ENCODE peak calls at places on chromosomes 6 and 20, in nine cellular contexts. S is heart right ventricle, F is IMR-90, P is neural crest cell, E is fibroblast of lung, T is esophagus muscularis mucosa, K is foreskin fibroblast, Y is cardiac fibroblast, O is heart left ventricle. U is an unnamed sample.

GRCh38 chr20:16538779-16539178 is 34.5 kb downstream of the KIF16B start:
- DNase-seq in S (no peak), F (no peak), P (no peak), E (no peak), T (no peak), K (no peak), Y (no peak), O (no peak), U (no peak)

GRCh38 chr6:80214436-80215022 is 108.1 kb downstream of the BCKDHB start:
- DNase-seq in S (peak; percentile 37), F (peak; percentile 70), P (no peak), E (peak; percentile 76), T (no peak), K (peak; percentile 80), Y (peak; percentile 76), O (peak; percentile 31), U (peak; percentile 57)

GRCh38 chr6:149918151-149918905 is 4.6 kb downstream of the RAET1G start:
- DNase-seq in S (peak; percentile 2), F (no peak), P (no peak), E (no peak), T (no peak), K (no peak), Y (no peak), O (no peak), U (no peak)

GRCh38 chr20:4064118-4064962 is 49.0 kb upstream of the RNF24 start:
- DNase-seq in S (peak; percentile 94), F (peak; percentile 93), P (no peak), E (peak; percentile 97), T (peak; percentile 96), K (peak; percentile 99), Y (peak; percentile 97), O (peak; percentile 95), U (peak; percentile 90)

GRCh38 chr20:37194616-37195015 is 15.3 kb upstream of the MROH8 start:
- DNase-seq in S (no peak), F (no peak), P (no peak), E (no peak), T (no peak), K (no peak), Y (no peak), O (no peak), U (no peak)

GRCh38 chr20:1971893-1972586 is 21.8 kb downstream of the PDYN start:
- DNase-seq in S (no peak), F (no peak), P (no peak), E (no peak), T (no peak), K (no peak), Y (no peak), O (no peak), U (no peak)

GRCh38 chr6:158206740-158207451 is 38.7 kb downstream of the GTF2H5 start:
- DNase-seq in S (no peak), F (no peak), P (no peak), E (no peak), T (no peak), K (no peak), Y (no peak), O (no peak), U (no peak)

GRCh38 chr6:87848616-87849015 is 146.6 kb upstream of the AKIRIN2 start:
- DNase-seq in S (peak; percentile 17), F (no peak), P (no peak), E (no peak), T (no peak), K (no peak), Y (peak; percentile 20), O (no peak), U (no peak)

GRCh38 chr20:32365560-32365959 is 7.4 kb downstream of the ASXL1 start:
- DNase-seq in S (no peak), F (no peak), P (no peak), E (no peak), T (no peak), K (no peak), Y (no peak), O (no peak), U (no peak)

GRCh38 chr6:159044899-159045727 is at the start of gene TAGAP:
- DNase-seq in S (peak; percentile 55), F (peak; percentile 2), P (no peak), E (no peak), T (peak; percentile 92), K (peak; percentile 55), Y (no peak), O (peak; percentile 64), U (no peak)

GRCh38 chr6:106128981-106129761 is 43.0 kb downstream of the PRDM1 start:
- DNase-seq in S (no peak), F (peak; percentile 84), P (no peak), E (peak; percentile 76), T (no peak), K (peak; percentile 61), Y (peak; percentile 70), O (no peak), U (peak; percentile 97)

GRCh38 chr6:15062311-15063252 is 183.3 kb upstream of the JARID2 start:
- DNase-seq in S (peak; percentile 28), F (peak; percentile 99), P (no peak), E (peak; percentile 72), T (no peak), K (peak; percentile 45), Y (peak; percentile 92), O (no peak), U (peak; percentile 94)

GRCh38 chr6:52077961-52078613 is 9.3 kb downstream of the PKHD1 start:
- DNase-seq in S (no peak), F (no peak), P (no peak), E (no peak), T (no peak), K (no peak), Y (no peak), O (no peak), U (no peak)

GRCh38 chr6:3414704-3415453 is 42.0 kb downstream of the SLC22A23 start:
- DNase-seq in S (no peak), F (peak; percentile 75), P (no peak), E (no peak), T (no peak), K (no peak), Y (peak; percentile 40), O (no peak), U (no peak)

GRCh38 chr6:36840471-36841461 is 1.5 kb upstream of the CPNE5 start:
- DNase-seq in S (no peak), F (no peak), P (no peak), E (no peak), T (no peak), K (peak; percentile 47), Y (peak; percentile 27), O (peak; percentile 62), U (no peak)

DNA sequence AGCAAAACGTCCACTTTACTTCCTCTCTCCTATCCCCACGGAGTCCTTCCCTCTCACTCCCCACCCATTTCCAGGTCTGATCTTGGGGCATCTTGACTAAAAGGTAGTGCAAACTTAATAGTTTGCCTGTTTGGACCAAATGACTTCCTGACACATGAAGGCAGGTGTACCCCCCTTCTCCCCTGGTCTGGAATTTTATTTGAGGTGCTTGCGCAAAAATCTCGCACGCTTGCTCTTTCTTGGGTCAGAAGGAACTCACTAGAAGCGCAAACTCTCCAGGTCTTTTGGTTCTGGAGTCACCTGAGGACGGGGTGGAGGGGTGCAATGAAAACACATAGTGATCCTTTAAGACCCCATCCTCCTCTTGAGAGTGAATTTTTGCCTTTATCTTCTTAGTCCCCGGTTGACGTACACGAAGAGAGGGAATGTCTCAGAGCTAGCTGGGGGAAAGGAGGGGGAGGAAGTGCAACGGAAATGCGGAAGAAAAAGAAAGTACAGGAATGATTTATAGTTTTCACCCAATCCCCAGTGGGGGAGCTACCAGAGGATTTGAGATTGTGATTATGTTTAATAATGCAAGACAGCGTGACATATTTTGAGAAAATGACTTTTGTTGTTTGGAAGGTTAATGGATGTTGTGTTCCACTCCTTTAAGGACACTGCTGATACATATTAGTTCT is 4.9 kb downstream of the ADGRB3 start:
- DNase-seq in S (no peak), F (no peak), P (no peak), E (peak; percentile 13), T (no peak), K (peak; percentile 11), Y (peak; percentile 48), O (no peak), U (no peak)
- TF ChIP-seq CTCF in S (no peak), F (no peak), P (no peak), E (no peak), T (no peak), K (no peak), Y (peak; percentile 8), O (no peak), U (no peak)

GRCh38 chr6:103672169-103672568 is 1187.5 kb downstream of the HACE1 start:
- DNase-seq in S (no peak), F (no peak), P (no peak), E (no peak), T (no peak), K (no peak), Y (no peak), O (no peak), U (no peak)
- TF ChIP-seq CTCF in S (peak; percentile 7), F (no peak), P (peak; percentile 48), E (no peak), T (no peak), K (no peak), Y (peak; percentile 9), O (no peak), U (peak; percentile 14)

DNA sequence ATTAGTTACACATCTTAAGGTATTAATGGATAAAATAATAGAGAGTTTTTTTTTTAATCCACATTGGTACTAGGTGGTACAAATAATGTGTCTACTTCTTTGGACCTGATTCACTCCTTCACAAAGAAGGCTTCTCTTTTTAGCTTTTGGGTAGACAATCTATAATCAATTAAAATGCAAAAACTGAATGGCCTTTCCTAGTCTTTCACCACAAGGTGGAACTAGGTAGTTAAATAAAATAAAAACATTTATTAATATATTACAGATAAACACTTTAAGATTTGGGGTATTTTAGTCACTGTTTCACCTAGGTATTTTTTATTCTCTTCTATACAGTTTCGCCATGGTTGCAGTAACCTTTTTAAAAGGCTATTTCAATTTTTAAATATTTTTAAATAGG is 68.3 kb upstream of the DST start:
- DNase-seq in S (no peak), F (no peak), P (no peak), E (no peak), T (no peak), K (no peak), Y (no peak), O (no peak), U (no peak)
- TF ChIP-seq CTCF in S (no peak), F (no peak), P (peak; percentile 28), E (no peak), T (no peak), K (no peak), Y (peak; percentile 3), O (no peak), U (peak; percentile 51)

GRCh38 chr6:22147469-22147815 is 149.4 kb downstream of the PRL start:
- DNase-seq in S (no peak), F (peak; percentile 90), P (no peak), E (peak; percentile 74), T (no peak), K (no peak), Y (no peak), O (no peak), U (no peak)

GRCh38 chr6:22149501-22150490 is 147.0 kb downstream of the PRL start:
- DNase-seq in S (peak; percentile 24), F (peak; percentile 78), P (peak; percentile 36), E (peak; percentile 80), T (no peak), K (no peak), Y (peak; percentile 42), O (peak; percentile 32), U (no peak)

GRCh38 chr6:22146581-22147468 is 150.0 kb downstream of the PRL start:
- DNase-seq in S (no peak), F (no peak), P (no peak), E (no peak), T (no peak), K (peak; percentile 48), Y (peak; percentile 21), O (no peak), U (peak; percentile 5)

GRCh38 chr6:22149081-22149480 is 147.8 kb downstream of the PRL start:
- DNase-seq in S (no peak), F (no peak), P (no peak), E (no peak), T (no peak), K (no peak), Y (no peak), O (no peak), U (no peak)

GRCh38 chr6:22147983-22148797 is 148.6 kb downstream of the PRL start:
- DNase-seq in S (peak; percentile 56), F (peak; percentile 92), P (no peak), E (peak; percentile 84), T (no peak), K (peak; percentile 83), Y (peak; percentile 72), O (peak; percentile 40), U (peak; percentile 58)
- TF ChIP-seq CTCF in S (no peak), F (no peak), P (no peak), E (no peak), T (no peak), K (no peak), Y (no peak), O (no peak), U (no peak)

U was measured in HFFc6.